ENCODE peak calls at places on chromosomes 6 and 20, in seven cellular contexts. V is stimulated activated naive B cell treated with anti-CD40 and anti-IgM and Interleukin-4, amounts not matched to agents 10 μg/mL and 1 μg/mL and 100 μg/mL, for 72 hours; O is progenitor cell of endocrine pancreas; N is NCI-H2081; D is RPMI8226; L is CD8-positive, alpha-beta T cell; K is NCI-H1092. W is an unnamed sample.

GRCh38 chr20:38340693-38341092 is 5.6 kb upstream of the LBP start:
- DNase-seq in V (no peak), O (no peak), N (no peak), D (no peak), L (no peak), K (no peak), W (no peak)

GRCh38 chr6:166559211-166559610 is 27.3 kb downstream of the RAMACL start:
- DNase-seq in V (no peak), O (no peak), N (no peak), D (no peak), L (no peak), K (no peak), W (no peak)

GRCh38 chr6:161829186-161829794 is 555.4 kb upstream of the AGPAT4 start:
- DNase-seq in V (no peak), O (no peak), N (no peak), D (peak; percentile 19), L (no peak), K (no peak), W (no peak)

GRCh38 chr6:87706187-87706966 is 4.3 kb upstream of the AKIRIN2 start:
- DNase-seq in V (no peak), O (no peak), N (no peak), D (no peak), L (no peak), K (no peak), W (no peak)

GRCh38 chr6:5142915-5143314 is 57.8 kb downstream of the PPP1R3G start:
- DNase-seq in V (no peak), O (no peak), N (no peak), D (no peak), L (no peak), K (no peak), W (no peak)

GRCh38 chr20:63497946-63498935 is 642 bp downstream of the EEF1A2 start:
- DNase-seq in V (no peak), O (peak; percentile 6), N (no peak), D (peak; percentile 44), L (peak; percentile 3), K (no peak), W (no peak)

GRCh38 chr20:54162378-54162777 is 11.4 kb downstream of the CYP24A1 start:
- DNase-seq in V (no peak), O (no peak), N (no peak), D (no peak), L (no peak), K (no peak), W (no peak)

GRCh38 chr6:45931254-45931653 is 84.4 kb downstream of the CLIC5 start:
- DNase-seq in V (no peak), O (no peak), N (no peak), D (no peak), L (no peak), K (no peak), W (no peak)

GRCh38 chr20:57383447-57384347 is 7.5 kb upstream of the RBM38 start:
- DNase-seq in V (no peak), O (no peak), N (peak; percentile 8), D (no peak), L (no peak), K (no peak), W (no peak)

GRCh38 chr6:13077117-13077516 is 251.2 kb downstream of the TBC1D7 start:
- DNase-seq in V (no peak), O (no peak), N (no peak), D (no peak), L (no peak), K (no peak), W (no peak)

GRCh38 chr6:157261606-157262005 is 61.7 kb downstream of the TMEM242 start:
- DNase-seq in V (no peak), O (no peak), N (no peak), D (no peak), L (no peak), K (no peak), W (no peak)

GRCh38 chr6:136566007-136566487 is 15.8 kb upstream of the MAP7 start:
- DNase-seq in V (no peak), O (no peak), N (no peak), D (no peak), L (no peak), K (no peak), W (no peak)

GRCh38 chr6:8000080-8001035 is 63.8 kb downstream of the BLOC1S5 start:
- DNase-seq in V (no peak), O (no peak), N (no peak), D (no peak), L (no peak), K (no peak), W (no peak)

GRCh38 chr20:32820698-32821378 is 1.1 kb downstream of the MAPRE1 start:
- DNase-seq in V (no peak), O (no peak), N (no peak), D (peak; percentile 25), L (no peak), K (no peak), W (no peak)

GRCh38 chr20:17956099-17956685 is 12.4 kb downstream of the SNX5 start:
- DNase-seq in V (no peak), O (no peak), N (no peak), D (no peak), L (no peak), K (no peak), W (no peak)

GRCh38 chr6:78701407-78701806 is 165.9 kb upstream of the IRAK1BP1 start:
- DNase-seq in V (no peak), O (no peak), N (no peak), D (no peak), L (no peak), K (no peak), W (no peak)

GRCh38 chr6:18513253-18513798 is 126.2 kb downstream of the RNF144B start:
- DNase-seq in V (no peak), O (no peak), N (no peak), D (no peak), L (no peak), K (no peak), W (no peak)

GRCh38 chr20:3084283-3084985 is at the start of gene AVP:
- DNase-seq in V (no peak), O (no peak), N (no peak), D (no peak), L (no peak), K (no peak), W (no peak)

GRCh38 chr6:84258268-84258667 is 30.8 kb upstream of the CEP162 start:
- DNase-seq in V (no peak), O (no peak), N (no peak), D (no peak), L (no peak), K (no peak), W (no peak)

GRCh38 chr6:168695701-168696100 is 254.7 kb downstream of the SMOC2 start:
- DNase-seq in V (no peak), O (no peak), N (no peak), D (no peak), L (no peak), K (no peak), W (no peak)

GRCh38 chr20:46894579-46894958 is at the start of gene EYA2:
- DNase-seq in V (no peak), O (peak; percentile 14), N (peak; percentile 35), D (no peak), L (no peak), K (no peak), W (no peak)

GRCh38 chr20:53940883-53941546 is 129.4 kb downstream of the BCAS1 start:
- DNase-seq in V (no peak), O (no peak), N (no peak), D (no peak), L (no peak), K (no peak), W (no peak)

GRCh38 chr6:160269122-160269521 is 10.5 kb upstream of the SLC22A2 start:
- DNase-seq in V (no peak), O (no peak), N (no peak), D (no peak), L (no peak), K (no peak), W (no peak)

GRCh38 chr6:135535989-135536414 is 38.5 kb upstream of the AHI1 start:
- DNase-seq in V (peak; percentile 12), O (no peak), N (peak; percentile 29), D (peak; percentile 35), L (no peak), K (no peak), W (no peak)

GRCh38 chr6:84284428-84285033 is 57.1 kb upstream of the CEP162 start:
- DNase-seq in V (no peak), O (no peak), N (peak; percentile 16), D (no peak), L (no peak), K (no peak), W (no peak)